ENCODE peak calls at places on chromosomes 13 and 19, in seven cellular contexts. E, U, V, W, X, F and L are unnamed samples.

GRCh38 chr19:12450817-12451216 is 10.0 kb upstream of the ZNF443 start:
- DNase-seq in X (no peak), E (no peak), U (no peak), F (peak), W (no peak), V (no peak), L (no peak)

GRCh38 chr13:30241537-30241936 is 65.8 kb downstream of the KATNAL1 start:
- DNase-seq in E (no peak), V (peak), U (no peak), F (no peak), X (no peak), W (no peak), L (no peak)

GRCh38 chr19:55256562-55257460 is 2.0 kb downstream of the PPP6R1 start:
- DNase-seq in E (no peak), U (no peak), W (no peak), X (no peak), V (no peak), F (no peak), L (no peak)

GRCh38 chr13:26310003-26310402 is 56.1 kb downstream of the CDK8 start:
- DNase-seq in X (no peak), W (no peak), U (no peak), V (no peak), E (no peak), F (no peak), L (peak)

GRCh38 chr13:36998624-36999041 is 507 bp downstream of the ALG5 start:
- DNase-seq in W (no peak), F (no peak), V (peak), X (no peak), E (peak), U (peak), L (peak)

GRCh38 chr19:610801-611505 is 21.3 kb downstream of the HCN2 start:
- DNase-seq in V (peak), U (no peak), X (peak), F (no peak), E (peak), W (no peak), L (peak)

GRCh38 chr19:10007811-10008211 is 2.5 kb downstream of the COL5A3 start:
- DNase-seq in E (peak), F (no peak), W (no peak), U (no peak), X (no peak), V (peak), L (no peak)

GRCh38 chr19:39509233-39509632 is 5.7 kb upstream of the SELENOV start:
- DNase-seq in U (no peak), V (no peak), X (no peak), W (no peak), E (no peak), F (no peak), L (no peak)

GRCh38 chr19:8116437-8117293 is 32.7 kb downstream of the FBN3 start:
- DNase-seq in E (no peak), V (no peak), W (no peak), X (no peak), U (no peak), F (no peak), L (no peak)

GRCh38 chr19:7515471-7516226 is at the start of gene ZNF358:
- DNase-seq in U (peak), F (no peak), E (peak), W (peak), V (peak), X (no peak), L (peak)

GRCh38 chr13:26760835-26761582 is 423 bp upstream of the GPR12 start:
- DNase-seq in F (no peak), W (no peak), V (no peak), X (no peak), E (peak), U (no peak), L (peak)

GRCh38 chr19:32688315-32688714 is 3.3 kb upstream of the NUDT19 start:
- DNase-seq in W (no peak), X (no peak), F (no peak), U (no peak), V (peak), E (no peak), L (no peak)

GRCh38 chr13:83499286-83499685 is 383.0 kb downstream of the SLITRK1 start:
- DNase-seq in V (no peak), U (no peak), X (no peak), E (peak), F (no peak), W (no peak), L (no peak)

GRCh38 chr19:12230751-12231733 is 63.6 kb downstream of the ZNF44 start:
- DNase-seq in F (no peak), V (peak), X (no peak), U (no peak), E (no peak), W (no peak), L (peak)

GRCh38 chr13:112184851-112185371 is 118.0 kb downstream of the SOX1 start:
- DNase-seq in W (no peak), E (no peak), F (no peak), U (no peak), X (no peak), V (no peak), L (no peak)

GRCh38 chr19:43316591-43317319 is 36.7 kb upstream of the CD177 start:
- DNase-seq in E (peak), U (no peak), X (no peak), F (peak), W (no peak), V (no peak), L (peak)

GRCh38 chr13:59842507-59842906 is 321.2 kb downstream of the DIAPH3 start:
- DNase-seq in V (no peak), W (no peak), E (no peak), X (no peak), F (no peak), U (no peak), L (no peak)

GRCh38 chr13:49859568-49859967 is 67.1 kb upstream of the KPNA3 start:
- DNase-seq in X (no peak), E (peak), F (peak), U (no peak), W (no peak), V (no peak), L (no peak)

GRCh38 chr19:7236153-7236552 is 58.1 kb downstream of the INSR start:
- DNase-seq in E (no peak), U (no peak), W (no peak), X (no peak), F (no peak), V (no peak), L (no peak)

GRCh38 chr19:35030257-35031071 is at the start of gene SCN1B:
- DNase-seq in E (peak), V (peak), F (peak), W (peak), X (peak), U (peak), L (peak)

GRCh38 chr19:55642153-55643002 is 1.1 kb upstream of the ZNF581 start:
- DNase-seq in E (peak), W (no peak), F (peak), V (no peak), U (no peak), X (peak), L (peak)

GRCh38 chr13:34657716-34658115 is 284.4 kb upstream of the NBEA start:
- DNase-seq in F (peak), E (peak), W (no peak), U (no peak), X (no peak), V (no peak), L (no peak)

GRCh38 chr13:50829896-50830295 is 13.6 kb downstream of the DLEU7 start:
- DNase-seq in E (no peak), W (no peak), V (no peak), U (no peak), F (no peak), X (no peak), L (no peak)

GRCh38 chr19:11365557-11366117 is 8.8 kb upstream of the SWSAP1 start:
- DNase-seq in V (no peak), U (no peak), W (no peak), X (no peak), E (no peak), F (no peak), L (no peak)

GRCh38 chr13:35283856-35284255 is 192.6 kb downstream of the MAB21L1 start:
- DNase-seq in F (no peak), E (peak), X (no peak), V (no peak), W (no peak), U (no peak), L (no peak)

GRCh38 chr13:100443998-100444328 is 144.6 kb downstream of the GGACT start:
- DNase-seq in X (no peak), U (no peak), W (no peak), E (peak), F (no peak), V (no peak), L (no peak)

GRCh38 chr19:14366529-14366928 is 14.7 kb upstream of the ADGRE5 start:
- DNase-seq in V (peak), U (peak), E (peak), F (peak), X (peak), W (no peak), L (peak)

GRCh38 chr19:54427586-54427985 is 12.3 kb downstream of the TTYH1 start:
- DNase-seq in V (no peak), W (no peak), E (no peak), F (no peak), X (no peak), U (no peak), L (no peak)

GRCh38 chr19:12859546-12859945 is 21.2 kb downstream of the MAST1 start:
- DNase-seq in U (no peak), V (no peak), E (no peak), W (no peak), F (no peak), X (no peak), L (no peak)

GRCh38 chr19:55640043-55640576 is 692 bp upstream of the ZNF580 start:
- DNase-seq in X (peak), W (peak), E (peak), F (peak), V (peak), U (peak), L (peak)

GRCh38 chr19:47598407-47599349 is 10.3 kb upstream of the BICRA start:
- DNase-seq in F (peak), V (no peak), X (no peak), U (no peak), E (peak), W (no peak), L (peak)

GRCh38 chr13:108437496-108437895 is 168.0 kb downstream of the TNFSF13B start:
- DNase-seq in X (no peak), W (no peak), V (no peak), E (peak), U (no peak), F (peak), L (no peak)

GRCh38 chr19:18308948-18309325 is 13.9 kb downstream of the LSM4 start:
- DNase-seq in U (no peak), X (no peak), V (no peak), E (no peak), F (no peak), W (no peak), L (no peak)

GRCh38 chr19:42295831-42296525 is 6.0 kb upstream of the PRR19 start:
- DNase-seq in E (peak), F (peak), V (peak), W (peak), U (peak), X (peak), L (peak)